ENCODE peak calls at places on chromosomes 16 and 17, in nine cellular contexts. One of them, this sample, is unnamed.
A peak's percentile ranks its signal among the peaks of the same experiment; 100 is the strongest.

GRCh38 chr17:40110026-40110425 is 9.6 kb upstream of the NR1D1 start:
- DNase-seq in K562: no peak
- DNase-seq in fibroblast of lung: no peak
- DNase-seq in heart left ventricle: no peak
- DNase-seq in upper lobe of left lung: peak; percentile 20
- DNase-seq in IMR-90: no peak
- DNase-seq in endodermal cell: peak; percentile 71
- DNase-seq in tibial artery: peak; percentile 55
- DNase-seq in Caco-2: no peak
- DNase-seq in this sample: no peak

GRCh38 chr17:40448213-40448638 is 5.0 kb downstream of the IGFBP4 start:
- DNase-seq in K562: no peak
- DNase-seq in fibroblast of lung: no peak
- DNase-seq in heart left ventricle: peak; percentile 66
- DNase-seq in upper lobe of left lung: peak; percentile 51
- DNase-seq in IMR-90: peak; percentile 23
- DNase-seq in endodermal cell: no peak
- DNase-seq in tibial artery: peak; percentile 83
- DNase-seq in Caco-2: no peak
- DNase-seq in this sample: peak; percentile 73

GRCh38 chr17:19657182-19657581 is 8.6 kb downstream of the ALDH3A2 start:
- DNase-seq in K562: no peak
- DNase-seq in fibroblast of lung: no peak
- DNase-seq in heart left ventricle: no peak
- DNase-seq in upper lobe of left lung: no peak
- DNase-seq in IMR-90: no peak
- DNase-seq in endodermal cell: no peak
- DNase-seq in tibial artery: no peak
- DNase-seq in Caco-2: no peak
- DNase-seq in this sample: no peak

GRCh38 chr17:9350083-9350482 is 225.5 kb downstream of the STX8 start:
- DNase-seq in K562: no peak
- DNase-seq in fibroblast of lung: peak; percentile 96
- DNase-seq in heart left ventricle: no peak
- DNase-seq in upper lobe of left lung: no peak
- DNase-seq in IMR-90: peak; percentile 98
- DNase-seq in endodermal cell: no peak
- DNase-seq in tibial artery: no peak
- DNase-seq in Caco-2: no peak
- DNase-seq in this sample: no peak

GRCh38 chr16:3183445-3184139 is 4.4 kb upstream of the OR1F1 start:
- DNase-seq in K562: no peak
- DNase-seq in fibroblast of lung: peak; percentile 28
- DNase-seq in heart left ventricle: no peak
- DNase-seq in upper lobe of left lung: no peak
- DNase-seq in IMR-90: no peak
- DNase-seq in endodermal cell: peak; percentile 83
- DNase-seq in tibial artery: no peak
- DNase-seq in Caco-2: no peak
- DNase-seq in this sample: no peak

GRCh38 chr16:22355487-22355908 is 18.9 kb downstream of the CDR2 start:
- DNase-seq in K562: no peak
- DNase-seq in fibroblast of lung: no peak
- DNase-seq in heart left ventricle: no peak
- DNase-seq in upper lobe of left lung: no peak
- DNase-seq in IMR-90: no peak
- DNase-seq in endodermal cell: no peak
- DNase-seq in tibial artery: no peak
- DNase-seq in Caco-2: no peak
- DNase-seq in this sample: no peak

GRCh38 chr16:56814537-56815432 is 50.2 kb upstream of the SLC12A3 start:
- DNase-seq in K562: no peak
- DNase-seq in fibroblast of lung: peak; percentile 56
- DNase-seq in heart left ventricle: no peak
- DNase-seq in upper lobe of left lung: no peak
- DNase-seq in IMR-90: no peak
- DNase-seq in endodermal cell: no peak
- DNase-seq in tibial artery: no peak
- DNase-seq in Caco-2: peak; percentile 65
- DNase-seq in this sample: no peak

GRCh38 chr17:1709971-1710806 is at the start of gene TLCD2:
- DNase-seq in K562: peak; percentile 65
- DNase-seq in fibroblast of lung: peak; percentile 76
- DNase-seq in heart left ventricle: peak; percentile 88
- DNase-seq in upper lobe of left lung: peak; percentile 85
- DNase-seq in IMR-90: peak; percentile 65
- DNase-seq in endodermal cell: peak; percentile 92
- DNase-seq in tibial artery: peak; percentile 89
- DNase-seq in Caco-2: peak; percentile 92
- DNase-seq in this sample: no peak

GRCh38 chr17:7992516-7992915 is 9.9 kb upstream of the GUCY2D start:
- DNase-seq in K562: no peak
- DNase-seq in fibroblast of lung: peak; percentile 84
- DNase-seq in heart left ventricle: no peak
- DNase-seq in upper lobe of left lung: peak; percentile 18
- DNase-seq in IMR-90: peak; percentile 62
- DNase-seq in endodermal cell: no peak
- DNase-seq in tibial artery: peak; percentile 5
- DNase-seq in Caco-2: no peak
- DNase-seq in this sample: no peak

GRCh38 chr17:32161029-32161428 is 18.7 kb downstream of the RHOT1 start:
- DNase-seq in K562: no peak
- DNase-seq in fibroblast of lung: peak; percentile 88
- DNase-seq in heart left ventricle: no peak
- DNase-seq in upper lobe of left lung: no peak
- DNase-seq in IMR-90: no peak
- DNase-seq in endodermal cell: no peak
- DNase-seq in tibial artery: no peak
- DNase-seq in Caco-2: no peak
- DNase-seq in this sample: no peak

GRCh38 chr17:2090804-2091534 is 36.1 kb downstream of the HIC1 start:
- DNase-seq in K562: peak; percentile 17
- DNase-seq in fibroblast of lung: peak; percentile 98
- DNase-seq in heart left ventricle: peak; percentile 80
- DNase-seq in upper lobe of left lung: no peak
- DNase-seq in IMR-90: peak; percentile 97
- DNase-seq in endodermal cell: peak; percentile 87
- DNase-seq in tibial artery: peak; percentile 78
- DNase-seq in Caco-2: no peak
- DNase-seq in this sample: no peak

GRCh38 chr16:66045626-66046025 is 320.9 kb upstream of the CDH5 start:
- DNase-seq in K562: no peak
- DNase-seq in fibroblast of lung: peak; percentile 59
- DNase-seq in heart left ventricle: no peak
- DNase-seq in upper lobe of left lung: no peak
- DNase-seq in IMR-90: peak; percentile 45
- DNase-seq in endodermal cell: no peak
- DNase-seq in tibial artery: no peak
- DNase-seq in Caco-2: no peak
- DNase-seq in this sample: no peak

GRCh38 chr17:39979865-39980401 is 674 bp upstream of the PSMD3 start:
- DNase-seq in K562: peak; percentile 77
- DNase-seq in fibroblast of lung: peak; percentile 58
- DNase-seq in heart left ventricle: no peak
- DNase-seq in upper lobe of left lung: no peak
- DNase-seq in IMR-90: peak; percentile 19
- DNase-seq in endodermal cell: peak; percentile 78
- DNase-seq in tibial artery: no peak
- DNase-seq in Caco-2: peak; percentile 53
- DNase-seq in this sample: peak; percentile 56

GRCh38 chr16:6892961-6893360 is 439.7 kb upstream of the RBFOX1 start:
- DNase-seq in K562: no peak
- DNase-seq in fibroblast of lung: no peak
- DNase-seq in heart left ventricle: no peak
- DNase-seq in upper lobe of left lung: no peak
- DNase-seq in IMR-90: no peak
- DNase-seq in endodermal cell: no peak
- DNase-seq in tibial artery: no peak
- DNase-seq in Caco-2: no peak
- DNase-seq in this sample: no peak

GRCh38 chr17:4266550-4266949 is 2.8 kb upstream of the ANKFY1 start:
- DNase-seq in K562: no peak
- DNase-seq in fibroblast of lung: no peak
- DNase-seq in heart left ventricle: no peak
- DNase-seq in upper lobe of left lung: no peak
- DNase-seq in IMR-90: no peak
- DNase-seq in endodermal cell: peak; percentile 39
- DNase-seq in tibial artery: no peak
- DNase-seq in Caco-2: no peak
- DNase-seq in this sample: no peak

GRCh38 chr17:67602974-67603373 is 114.8 kb upstream of the NOL11 start:
- DNase-seq in K562: no peak
- DNase-seq in fibroblast of lung: peak; percentile 41
- DNase-seq in heart left ventricle: no peak
- DNase-seq in upper lobe of left lung: no peak
- DNase-seq in IMR-90: peak; percentile 49
- DNase-seq in endodermal cell: peak; percentile 92
- DNase-seq in tibial artery: no peak
- DNase-seq in Caco-2: peak; percentile 61
- DNase-seq in this sample: peak; percentile 17

GRCh38 chr17:29155235-29155965 is 24.8 kb downstream of the MYO18A start:
- DNase-seq in K562: peak; percentile 72
- DNase-seq in fibroblast of lung: peak; percentile 64
- DNase-seq in heart left ventricle: peak; percentile 60
- DNase-seq in upper lobe of left lung: peak; percentile 69
- DNase-seq in IMR-90: peak; percentile 61
- DNase-seq in endodermal cell: peak; percentile 81
- DNase-seq in tibial artery: no peak
- DNase-seq in Caco-2: peak; percentile 82
- DNase-seq in this sample: peak; percentile 64

GRCh38 chr17:81854974-81855774 is 5.2 kb downstream of the P4HB start:
- DNase-seq in K562: peak; percentile 6
- DNase-seq in fibroblast of lung: peak; percentile 28
- DNase-seq in heart left ventricle: no peak
- DNase-seq in upper lobe of left lung: no peak
- DNase-seq in IMR-90: no peak
- DNase-seq in endodermal cell: peak; percentile 75
- DNase-seq in tibial artery: no peak
- DNase-seq in Caco-2: no peak
- DNase-seq in this sample: no peak
- TF ChIP-seq CTCF in K562: peak; percentile 10
- TF ChIP-seq CTCF in fibroblast of lung: no peak
- TF ChIP-seq CTCF in heart left ventricle: no peak
- TF ChIP-seq CTCF in upper lobe of left lung: no peak
- TF ChIP-seq CTCF in IMR-90: no peak
- TF ChIP-seq CTCF in endodermal cell: peak; percentile 53
- TF ChIP-seq CTCF in tibial artery: no peak
- TF ChIP-seq CTCF in Caco-2: no peak
- TF ChIP-seq CTCF in this sample: peak; percentile 36

DNA sequence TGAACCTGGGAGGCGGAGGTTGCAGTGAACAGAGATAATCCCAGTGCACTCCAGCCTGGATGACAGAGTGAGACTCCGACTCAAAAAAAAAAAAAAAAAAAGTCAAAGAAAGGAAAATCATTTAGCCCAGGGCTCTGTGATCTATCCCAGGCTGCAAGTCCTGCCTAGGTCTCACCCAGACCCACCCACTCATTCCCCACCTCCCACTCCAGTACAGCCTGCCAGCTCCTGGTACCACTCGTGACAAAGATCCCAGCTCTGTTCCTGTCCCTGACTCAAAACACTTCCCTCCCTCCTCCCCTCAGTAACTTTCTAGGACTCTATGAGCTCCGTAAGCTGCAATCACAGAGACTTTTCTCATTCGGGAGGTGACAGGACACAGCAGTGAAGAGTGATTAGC is 28.0 kb upstream of the MRPS23 start:
- DNase-seq in K562: no peak
- DNase-seq in fibroblast of lung: peak; percentile 28
- DNase-seq in heart left ventricle: no peak
- DNase-seq in upper lobe of left lung: no peak
- DNase-seq in IMR-90: no peak
- DNase-seq in endodermal cell: no peak
- DNase-seq in tibial artery: no peak
- DNase-seq in Caco-2: no peak
- DNase-seq in this sample: no peak
- H3K4me1 ChIP-seq in K562: peaks cover 8% of the 10 kb centered on the region
- H3K4me1 ChIP-seq in fibroblast of lung: peaks cover 62% of the 10 kb centered on the region
- H3K4me1 ChIP-seq in heart left ventricle: peaks cover 90% of the 10 kb centered on the region
- H3K4me1 ChIP-seq in upper lobe of left lung: peaks cover 33% of the 10 kb centered on the region
- H3K4me1 ChIP-seq in IMR-90: peaks cover 67% of the 10 kb centered on the region
- H3K4me1 ChIP-seq in endodermal cell: peaks cover 33% of the 10 kb centered on the region
- H3K4me1 ChIP-seq in tibial artery: peaks cover 87% of the 10 kb centered on the region
- H3K4me1 ChIP-seq in Caco-2: peaks cover 44% of the 10 kb centered on the region
- H3K4me1 ChIP-seq in this sample: peaks cover 28% of the 10 kb centered on the region

GRCh38 chr17:37609170-37610040 is at the start of gene SYNRG:
- DNase-seq in K562: peak; percentile 100
- DNase-seq in fibroblast of lung: peak; percentile 94
- DNase-seq in heart left ventricle: peak; percentile 96
- DNase-seq in upper lobe of left lung: peak; percentile 97
- DNase-seq in IMR-90: peak; percentile 94
- DNase-seq in endodermal cell: peak; percentile 100
- DNase-seq in tibial artery: peak; percentile 98
- DNase-seq in Caco-2: peak; percentile 99
- DNase-seq in this sample: peak; percentile 97
- TF ChIP-seq CTCF in K562: peak; percentile 71
- TF ChIP-seq CTCF in fibroblast of lung: no peak
- TF ChIP-seq CTCF in heart left ventricle: peak; percentile 48
- TF ChIP-seq CTCF in upper lobe of left lung: peak; percentile 41
- TF ChIP-seq CTCF in IMR-90: peak; percentile 41
- TF ChIP-seq CTCF in endodermal cell: peak; percentile 66
- TF ChIP-seq CTCF in tibial artery: peak; percentile 31
- TF ChIP-seq CTCF in Caco-2: peak; percentile 63
- TF ChIP-seq CTCF in this sample: peak; percentile 65

GRCh38 chr17:49409066-49409465 is 5.6 kb downstream of the PHB1 start:
- DNase-seq in K562: no peak
- DNase-seq in fibroblast of lung: no peak
- DNase-seq in heart left ventricle: no peak
- DNase-seq in upper lobe of left lung: no peak
- DNase-seq in IMR-90: no peak
- DNase-seq in endodermal cell: peak; percentile 29
- DNase-seq in tibial artery: no peak
- DNase-seq in Caco-2: no peak
- DNase-seq in this sample: no peak

GRCh38 chr17:49414271-49414621 is 436 bp downstream of the PHB1 start:
- DNase-seq in K562: peak; percentile 35
- DNase-seq in fibroblast of lung: no peak
- DNase-seq in heart left ventricle: no peak
- DNase-seq in upper lobe of left lung: no peak
- DNase-seq in IMR-90: no peak
- DNase-seq in endodermal cell: no peak
- DNase-seq in tibial artery: no peak
- DNase-seq in Caco-2: no peak
- DNase-seq in this sample: no peak

DNA sequence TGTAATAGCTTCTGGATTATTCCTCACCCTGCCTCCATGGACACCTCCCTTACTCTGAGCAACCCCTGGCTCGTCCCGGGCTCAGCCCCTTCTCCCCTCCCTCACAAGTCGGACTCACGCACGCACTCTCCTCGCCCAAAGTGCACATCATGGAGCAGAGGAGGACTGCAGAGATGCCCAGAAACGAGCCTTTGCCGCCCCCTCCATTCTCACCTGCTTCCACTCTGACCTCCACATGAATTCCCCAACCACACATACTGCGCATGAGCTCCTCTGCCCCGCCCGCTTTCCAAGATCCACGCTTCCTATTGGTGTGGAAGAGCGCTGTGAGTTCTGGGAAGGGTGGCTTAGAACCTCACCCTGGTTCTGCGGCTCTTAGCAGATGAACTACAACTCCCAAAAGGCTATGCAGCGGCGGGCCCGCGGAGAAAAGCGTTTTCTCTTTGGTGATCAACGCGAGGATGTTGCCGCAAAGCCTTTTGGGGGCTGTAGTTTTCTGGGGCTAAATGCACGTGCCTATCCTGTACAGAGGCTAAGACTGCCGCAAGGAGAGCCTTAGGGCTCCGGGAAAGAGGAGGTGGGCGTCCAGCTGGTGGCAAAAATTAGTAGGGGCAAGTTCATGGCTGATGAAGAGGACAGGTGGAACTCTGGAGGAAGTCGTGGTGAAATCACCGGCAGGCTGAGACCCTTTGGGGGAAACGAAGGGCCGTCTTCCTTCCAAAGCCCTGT is at the start of gene PHB1:
- DNase-seq in K562: peak; percentile 97
- DNase-seq in fibroblast of lung: peak; percentile 96
- DNase-seq in heart left ventricle: peak; percentile 96
- DNase-seq in upper lobe of left lung: peak; percentile 98
- DNase-seq in IMR-90: peak; percentile 97
- DNase-seq in endodermal cell: peak; percentile 100
- DNase-seq in tibial artery: peak; percentile 98
- DNase-seq in Caco-2: peak; percentile 100
- DNase-seq in this sample: peak; percentile 97
- H3K4me1 ChIP-seq in K562: no peaks in the 10 kb centered on the region
- H3K4me1 ChIP-seq in fibroblast of lung: peaks cover 2% of the 10 kb centered on the region
- H3K4me1 ChIP-seq in heart left ventricle: peaks cover 19% of the 10 kb centered on the region
- H3K4me1 ChIP-seq in upper lobe of left lung: peaks cover 17% of the 10 kb centered on the region
- H3K4me1 ChIP-seq in IMR-90: no peaks in the 10 kb centered on the region
- H3K4me1 ChIP-seq in endodermal cell: peaks cover 2% of the 10 kb centered on the region
- H3K4me1 ChIP-seq in tibial artery: peaks cover 20% of the 10 kb centered on the region
- H3K4me1 ChIP-seq in Caco-2: peaks cover 4% of the 10 kb centered on the region
- H3K4me1 ChIP-seq in this sample: peaks cover 22% of the 10 kb centered on the region